ENCODE peak calls at places on chromosomes 16 and 17, in six cellular contexts. One of them, this sample, is unnamed. For H3K4me1, the result is how much of the 10 kb centered on the place peaks cover.

GRCh38 chr16:19991614-19992013 is 82.1 kb downstream of the GPR139 start:
- DNase-seq in endothelial cell of umbilical vein: no peak
- DNase-seq in left ventricle myocardium inferior: no peak
- DNase-seq in HCT116: no peak
- DNase-seq in ovary: no peak
- DNase-seq in psoas muscle: no peak
- DNase-seq in this sample: no peak

GRCh38 chr17:51722994-51723393 is 435.5 kb downstream of the CA10 start:
- DNase-seq in left ventricle myocardium inferior: no peak
- DNase-seq in psoas muscle: no peak
- DNase-seq in ovary: no peak
- DNase-seq in endothelial cell of umbilical vein: no peak
- DNase-seq in HCT116: no peak
- DNase-seq in this sample: no peak

GRCh38 chr16:84992700-84993075 is 18.6 kb downstream of the ZDHHC7 start:
- DNase-seq in endothelial cell of umbilical vein: no peak
- DNase-seq in HCT116: no peak
- DNase-seq in left ventricle myocardium inferior: no peak
- DNase-seq in psoas muscle: no peak
- DNase-seq in ovary: no peak
- DNase-seq in this sample: no peak

GRCh38 chr16:77374384-77374783 is 60.5 kb downstream of the ADAMTS18 start:
- DNase-seq in psoas muscle: no peak
- DNase-seq in left ventricle myocardium inferior: no peak
- DNase-seq in HCT116: no peak
- DNase-seq in ovary: no peak
- DNase-seq in endothelial cell of umbilical vein: no peak
- DNase-seq in this sample: no peak

GRCh38 chr17:76414334-76415295 is 30.2 kb downstream of the SPHK1 start:
- DNase-seq in ovary: peak
- DNase-seq in HCT116: no peak
- DNase-seq in left ventricle myocardium inferior: peak
- DNase-seq in psoas muscle: peak
- DNase-seq in endothelial cell of umbilical vein: peak
- DNase-seq in this sample: peak

GRCh38 chr16:49564577-49565224 is 191.1 kb downstream of the C16orf78 start:
- DNase-seq in ovary: no peak
- DNase-seq in psoas muscle: no peak
- DNase-seq in left ventricle myocardium inferior: no peak
- DNase-seq in endothelial cell of umbilical vein: no peak
- DNase-seq in HCT116: no peak
- DNase-seq in this sample: no peak

GRCh38 chr17:18039535-18040286 is 503 bp downstream of the GID4 start:
- DNase-seq in psoas muscle: peak
- DNase-seq in left ventricle myocardium inferior: no peak
- DNase-seq in endothelial cell of umbilical vein: peak
- DNase-seq in ovary: peak
- DNase-seq in HCT116: no peak
- DNase-seq in this sample: peak

GRCh38 chr16:67668495-67669157 is 2.0 kb downstream of the C16orf86 start:
- DNase-seq in HCT116: no peak
- DNase-seq in psoas muscle: no peak
- DNase-seq in endothelial cell of umbilical vein: no peak
- DNase-seq in ovary: no peak
- DNase-seq in left ventricle myocardium inferior: no peak
- DNase-seq in this sample: no peak

GRCh38 chr17:83064021-83064731 is 15.2 kb upstream of the METRNL start:
- DNase-seq in HCT116: no peak
- DNase-seq in endothelial cell of umbilical vein: no peak
- DNase-seq in psoas muscle: peak
- DNase-seq in ovary: peak
- DNase-seq in left ventricle myocardium inferior: no peak
- DNase-seq in this sample: peak

GRCh38 chr16:82350560-82350959 is 180.5 kb upstream of the MPHOSPH6 start:
- DNase-seq in psoas muscle: no peak
- DNase-seq in ovary: no peak
- DNase-seq in endothelial cell of umbilical vein: no peak
- DNase-seq in left ventricle myocardium inferior: no peak
- DNase-seq in HCT116: no peak
- DNase-seq in this sample: no peak

GRCh38 chr17:7029659-7030058 is 6.2 kb upstream of the SLC16A13 start:
- DNase-seq in HCT116: no peak
- DNase-seq in left ventricle myocardium inferior: no peak
- DNase-seq in endothelial cell of umbilical vein: peak
- DNase-seq in psoas muscle: no peak
- DNase-seq in ovary: no peak
- DNase-seq in this sample: no peak

GRCh38 chr16:87952751-87953150 is 1.5 kb downstream of the BANP start:
- DNase-seq in left ventricle myocardium inferior: no peak
- DNase-seq in endothelial cell of umbilical vein: no peak
- DNase-seq in psoas muscle: no peak
- DNase-seq in HCT116: no peak
- DNase-seq in ovary: no peak
- DNase-seq in this sample: no peak

GRCh38 chr17:14302421-14303099 is 1.7 kb downstream of the HS3ST3B1 start:
- DNase-seq in HCT116: peak
- DNase-seq in ovary: peak
- DNase-seq in left ventricle myocardium inferior: peak
- DNase-seq in psoas muscle: peak
- DNase-seq in endothelial cell of umbilical vein: peak
- DNase-seq in this sample: peak

GRCh38 chr16:69691980-69692911 is 34.1 kb downstream of the NQO1 start:
- DNase-seq in ovary: no peak
- DNase-seq in endothelial cell of umbilical vein: no peak
- DNase-seq in psoas muscle: no peak
- DNase-seq in left ventricle myocardium inferior: no peak
- DNase-seq in HCT116: no peak
- DNase-seq in this sample: peak

GRCh38 chr17:8162997-8163977 is 539 bp upstream of the VAMP2 start:
- DNase-seq in ovary: peak
- DNase-seq in HCT116: no peak
- DNase-seq in psoas muscle: peak
- DNase-seq in left ventricle myocardium inferior: peak
- DNase-seq in endothelial cell of umbilical vein: peak
- DNase-seq in this sample: peak

GRCh38 chr16:65223335-65223734 is 101.5 kb upstream of the CDH11 start:
- DNase-seq in HCT116: no peak
- DNase-seq in psoas muscle: no peak
- DNase-seq in left ventricle myocardium inferior: no peak
- DNase-seq in ovary: no peak
- DNase-seq in endothelial cell of umbilical vein: no peak
- DNase-seq in this sample: no peak

GRCh38 chr16:57446530-57447141 is 549 bp downstream of the CIAPIN1 start:
- DNase-seq in HCT116: no peak
- DNase-seq in ovary: no peak
- DNase-seq in psoas muscle: peak
- DNase-seq in left ventricle myocardium inferior: peak
- DNase-seq in endothelial cell of umbilical vein: peak
- DNase-seq in this sample: peak

GRCh38 chr17:8118769-8119574 is 658 bp upstream of the ALOXE3 start:
- DNase-seq in ovary: peak
- DNase-seq in HCT116: peak
- DNase-seq in endothelial cell of umbilical vein: peak
- DNase-seq in psoas muscle: peak
- DNase-seq in left ventricle myocardium inferior: peak
- DNase-seq in this sample: peak

GRCh38 chr17:81189016-81189415 is 23.0 kb upstream of the AATK start:
- DNase-seq in left ventricle myocardium inferior: no peak
- DNase-seq in endothelial cell of umbilical vein: no peak
- DNase-seq in ovary: no peak
- DNase-seq in HCT116: no peak
- DNase-seq in psoas muscle: no peak
- DNase-seq in this sample: no peak

GRCh38 chr16:23871924-23872323 is 36.1 kb downstream of the PRKCB start:
- DNase-seq in ovary: no peak
- DNase-seq in HCT116: no peak
- DNase-seq in psoas muscle: no peak
- DNase-seq in endothelial cell of umbilical vein: no peak
- DNase-seq in left ventricle myocardium inferior: no peak
- DNase-seq in this sample: no peak

GRCh38 chr16:23877107-23878070 is 41.6 kb downstream of the PRKCB start:
- DNase-seq in HCT116: no peak
- DNase-seq in endothelial cell of umbilical vein: no peak
- DNase-seq in psoas muscle: no peak
- DNase-seq in left ventricle myocardium inferior: no peak
- DNase-seq in ovary: no peak
- DNase-seq in this sample: no peak

GRCh38 chr16:23879735-23880373 is 44.1 kb downstream of the PRKCB start:
- DNase-seq in left ventricle myocardium inferior: no peak
- DNase-seq in ovary: no peak
- DNase-seq in psoas muscle: no peak
- DNase-seq in endothelial cell of umbilical vein: no peak
- DNase-seq in HCT116: no peak
- DNase-seq in this sample: no peak

GRCh38 chr16:23874613-23875294 is 39.0 kb downstream of the PRKCB start:
- DNase-seq in ovary: no peak
- DNase-seq in endothelial cell of umbilical vein: no peak
- DNase-seq in psoas muscle: no peak
- DNase-seq in left ventricle myocardium inferior: no peak
- DNase-seq in HCT116: no peak
- DNase-seq in this sample: no peak

DNA sequence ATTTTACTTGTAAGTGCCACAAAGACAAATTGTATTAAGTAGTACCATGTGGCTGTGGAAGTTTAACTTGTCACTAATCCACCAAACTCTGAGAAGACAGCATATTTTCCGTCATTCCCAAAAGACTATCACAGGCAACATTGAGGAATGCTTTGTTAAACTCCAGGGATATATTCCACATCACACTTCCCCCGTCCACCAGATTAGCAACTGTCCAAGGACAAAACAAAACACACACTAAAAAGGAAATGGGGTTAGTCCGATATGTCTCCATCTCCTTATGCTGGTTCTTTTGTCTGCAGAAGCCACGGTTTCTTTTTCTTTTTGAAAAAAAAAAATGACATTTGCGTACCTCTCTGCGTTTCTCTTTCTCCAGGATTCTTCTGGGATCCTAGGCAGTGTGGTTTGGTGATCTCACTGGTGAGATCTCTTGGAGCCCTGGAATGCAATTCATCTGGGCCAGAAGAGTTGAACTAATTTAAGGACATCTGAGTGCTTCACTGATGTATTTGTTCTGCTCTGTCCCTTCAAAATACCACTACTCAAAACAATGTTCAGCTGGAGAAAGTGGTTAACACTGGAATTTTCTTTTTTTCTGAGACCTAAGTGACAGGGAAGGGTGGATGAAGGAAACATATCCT is 40.6 kb downstream of the PRKCB start:
- DNase-seq in psoas muscle: no peak
- DNase-seq in ovary: no peak
- DNase-seq in HCT116: no peak
- DNase-seq in endothelial cell of umbilical vein: no peak
- DNase-seq in left ventricle myocardium inferior: no peak
- DNase-seq in this sample: no peak
- H3K27ac ChIP-seq in psoas muscle: no peak
- H3K27ac ChIP-seq in ovary: no peak
- H3K27ac ChIP-seq in HCT116: no peak
- H3K27ac ChIP-seq in endothelial cell of umbilical vein: no peak
- H3K27ac ChIP-seq in left ventricle myocardium inferior: no peak
- H3K27ac ChIP-seq in this sample: no peak

GRCh38 chr16:567362-568256 is 804 bp downstream of the NHLRC4 start:
- DNase-seq in HCT116: no peak
- DNase-seq in left ventricle myocardium inferior: no peak
- DNase-seq in ovary: no peak
- DNase-seq in psoas muscle: no peak
- DNase-seq in endothelial cell of umbilical vein: no peak
- DNase-seq in this sample: no peak

GRCh38 chr16:569445-570254 is at the start of gene PIGQ:
- DNase-seq in psoas muscle: peak
- DNase-seq in endothelial cell of umbilical vein: peak
- DNase-seq in left ventricle myocardium inferior: peak
- DNase-seq in HCT116: no peak
- DNase-seq in ovary: peak
- DNase-seq in this sample: peak

GRCh38 chr16:565420-566330 is 1.1 kb upstream of the NHLRC4 start:
- DNase-seq in endothelial cell of umbilical vein: no peak
- DNase-seq in psoas muscle: no peak
- DNase-seq in HCT116: no peak
- DNase-seq in left ventricle myocardium inferior: no peak
- DNase-seq in ovary: peak
- DNase-seq in this sample: no peak

GRCh38 chr16:566475-567361 is at the start of gene NHLRC4:
- DNase-seq in left ventricle myocardium inferior: peak
- DNase-seq in psoas muscle: peak
- DNase-seq in HCT116: no peak
- DNase-seq in endothelial cell of umbilical vein: peak
- DNase-seq in ovary: peak
- DNase-seq in this sample: peak

DNA sequence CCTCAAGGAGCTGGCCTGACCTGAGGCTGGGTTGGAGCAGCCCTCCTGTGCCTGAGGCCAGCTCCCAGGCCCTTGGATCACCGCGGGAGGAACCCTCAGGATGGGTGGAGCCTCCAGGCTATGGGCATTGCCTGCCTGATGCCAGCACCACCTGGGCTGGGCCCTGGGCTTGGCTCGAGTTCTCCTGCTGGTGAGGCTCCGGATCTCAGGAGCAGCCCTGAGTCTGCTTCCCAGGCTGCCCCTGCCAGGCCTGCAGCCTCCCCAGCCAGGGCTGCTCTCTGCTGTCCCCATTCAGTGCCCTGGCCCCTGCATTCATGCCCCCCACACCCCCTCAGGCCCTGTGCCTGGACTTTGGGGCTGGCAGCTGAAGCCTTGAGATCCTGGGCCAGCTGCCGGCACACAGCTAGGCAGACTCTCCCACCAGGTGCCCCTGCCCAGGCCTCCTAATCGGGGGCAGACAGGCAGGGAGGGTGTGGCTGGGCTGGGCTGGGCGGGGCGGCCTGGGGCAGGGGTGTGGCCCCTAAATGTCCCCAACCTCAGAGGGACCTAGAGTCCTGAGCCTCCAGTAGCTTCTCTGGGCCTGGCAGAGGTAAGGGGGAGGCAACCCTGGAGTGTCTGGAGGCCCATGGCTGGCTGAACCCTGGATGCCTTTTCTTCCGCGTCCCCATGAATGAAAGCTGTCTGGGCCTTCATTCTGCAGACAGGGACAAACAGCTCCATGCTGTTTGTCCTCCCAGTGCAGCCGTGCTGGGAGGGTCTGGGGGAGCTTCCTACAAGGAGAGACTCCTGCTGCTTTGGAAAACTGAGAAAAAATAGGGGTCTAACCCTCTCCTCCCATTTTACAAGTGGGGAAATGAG is 1.1 kb upstream of the PIGQ start:
- DNase-seq in psoas muscle: no peak
- DNase-seq in left ventricle myocardium inferior: no peak
- DNase-seq in endothelial cell of umbilical vein: no peak
- DNase-seq in ovary: no peak
- DNase-seq in HCT116: no peak
- DNase-seq in this sample: no peak
- H3K4me1 ChIP-seq in psoas muscle: under half
- H3K4me1 ChIP-seq in left ventricle myocardium inferior: under half
- H3K4me1 ChIP-seq in endothelial cell of umbilical vein: under half
- H3K4me1 ChIP-seq in ovary: under half
- H3K4me1 ChIP-seq in HCT116: under half
- H3K4me1 ChIP-seq in this sample: under half

GRCh38 chr17:30958187-30958586 is 12.7 kb upstream of the RNF135 start:
- DNase-seq in left ventricle myocardium inferior: no peak
- DNase-seq in psoas muscle: peak
- DNase-seq in endothelial cell of umbilical vein: no peak
- DNase-seq in ovary: no peak
- DNase-seq in HCT116: no peak
- DNase-seq in this sample: no peak
- H3K27ac ChIP-seq in left ventricle myocardium inferior: peak
- H3K27ac ChIP-seq in psoas muscle: no peak
- H3K27ac ChIP-seq in endothelial cell of umbilical vein: no peak
- H3K27ac ChIP-seq in ovary: no peak
- H3K27ac ChIP-seq in HCT116: no peak
- H3K27ac ChIP-seq in this sample: no peak

GRCh38 chr17:2012499-2012898 is 12.6 kb downstream of the RTN4RL1 start:
- DNase-seq in psoas muscle: no peak
- DNase-seq in left ventricle myocardium inferior: no peak
- DNase-seq in HCT116: no peak
- DNase-seq in ovary: no peak
- DNase-seq in endothelial cell of umbilical vein: no peak
- DNase-seq in this sample: no peak
- H3K4me1 ChIP-seq in psoas muscle: under half
- H3K4me1 ChIP-seq in left ventricle myocardium inferior: under half
- H3K4me1 ChIP-seq in HCT116: under half
- H3K4me1 ChIP-seq in ovary: under half
- H3K4me1 ChIP-seq in endothelial cell of umbilical vein: under half
- H3K4me1 ChIP-seq in this sample: under half